ENCODE peak calls at places on chromosome 13, in four cellular contexts. F is foreskin fibroblast; Y is stimulated activated CD8-positive, alpha-beta memory T cell treated with anti-CD3 and anti-CD28 coated beads, Interleukin-4, amount 100 ng/mL, for 1 hour; Z is NCI-H1930. I is an unnamed sample.

GRCh38 chr13:34129422-34129821 is 311.5 kb downstream of the RFC3 start:
- DNase-seq in F (no peak), Y (no peak), Z (no peak), I (no peak)

GRCh38 chr13:89375839-89376238 is 1704.7 kb downstream of the SLITRK5 start:
- DNase-seq in F (no peak), Y (no peak), Z (no peak), I (no peak)

GRCh38 chr13:98972627-98973026 is 5.2 kb downstream of the DOCK9 start:
- DNase-seq in F (peak), Y (no peak), Z (no peak), I (peak)

GRCh38 chr13:45349438-45349837 is 8.5 kb upstream of the TPT1 start:
- DNase-seq in F (no peak), Y (no peak), Z (no peak), I (no peak)

GRCh38 chr13:40232321-40232720 is 434.1 kb downstream of the FOXO1 start:
- DNase-seq in F (no peak), Y (no peak), Z (no peak), I (no peak)

GRCh38 chr13:80441968-80442367 is 101.0 kb upstream of the SPRY2 start:
- DNase-seq in F (no peak), Y (no peak), Z (no peak), I (no peak)

GRCh38 chr13:99339230-99339721 is 32.1 kb upstream of the GPR183 start:
- DNase-seq in F (no peak), Y (no peak), Z (no peak), I (no peak)

GRCh38 chr13:23488442-23488841 is 54.9 kb upstream of the SACS start:
- DNase-seq in F (no peak), Y (no peak), Z (no peak), I (no peak)

GRCh38 chr13:114029866-114030625 is 56.2 kb upstream of the C13orf46 start:
- DNase-seq in F (no peak), Y (no peak), Z (no peak), I (no peak)

I was measured in NCI-H526.